ENCODE peak calls at places on chromosomes 16 and 17, in seven cellular contexts. One of them, this sample, is unnamed. For H3K4me1, the result is how much of the 10 kb centered on the place peaks cover.

GRCh38 chr16:80948886-80949502 is 57.7 kb downstream of the CMC2 start:
- DNase-seq in CD8-positive, alpha-beta memory T cell: no peak
- DNase-seq in body of pancreas: no peak
- DNase-seq in heart right ventricle: peak
- DNase-seq in neural progenitor cell: peak
- DNase-seq in heart left ventricle: peak
- DNase-seq in fibroblast of lung: no peak
- DNase-seq in this sample: peak

GRCh38 chr16:73778872-73779271 is 517.7 kb upstream of the PSMD7 start:
- DNase-seq in CD8-positive, alpha-beta memory T cell: no peak
- DNase-seq in heart right ventricle: no peak
- DNase-seq in fibroblast of lung: no peak
- DNase-seq in neural progenitor cell: no peak
- DNase-seq in body of pancreas: no peak
- DNase-seq in heart left ventricle: no peak
- DNase-seq in this sample: no peak

GRCh38 chr17:41619162-41619933 is 5.0 kb downstream of the KRT17 start:
- DNase-seq in fibroblast of lung: no peak
- DNase-seq in heart right ventricle: no peak
- DNase-seq in heart left ventricle: no peak
- DNase-seq in CD8-positive, alpha-beta memory T cell: no peak
- DNase-seq in body of pancreas: no peak
- DNase-seq in neural progenitor cell: no peak
- DNase-seq in this sample: no peak

GRCh38 chr16:57585051-57585687 is 42.7 kb downstream of the ADGRG5 start:
- DNase-seq in fibroblast of lung: no peak
- DNase-seq in body of pancreas: no peak
- DNase-seq in heart left ventricle: no peak
- DNase-seq in heart right ventricle: no peak
- DNase-seq in neural progenitor cell: no peak
- DNase-seq in CD8-positive, alpha-beta memory T cell: no peak
- DNase-seq in this sample: no peak

GRCh38 chr16:64545769-64546168 is 576.1 kb downstream of the CDH11 start:
- DNase-seq in heart left ventricle: no peak
- DNase-seq in heart right ventricle: no peak
- DNase-seq in CD8-positive, alpha-beta memory T cell: no peak
- DNase-seq in neural progenitor cell: no peak
- DNase-seq in body of pancreas: no peak
- DNase-seq in fibroblast of lung: peak
- DNase-seq in this sample: no peak

GRCh38 chr17:43020789-43021738 is 1.1 kb downstream of the VAT1 start:
- DNase-seq in body of pancreas: peak
- DNase-seq in heart right ventricle: peak
- DNase-seq in neural progenitor cell: peak
- DNase-seq in CD8-positive, alpha-beta memory T cell: no peak
- DNase-seq in fibroblast of lung: peak
- DNase-seq in heart left ventricle: peak
- DNase-seq in this sample: peak

GRCh38 chr16:89923640-89924297 is 627 bp downstream of the TUBB3 start:
- DNase-seq in neural progenitor cell: peak
- DNase-seq in body of pancreas: no peak
- DNase-seq in CD8-positive, alpha-beta memory T cell: no peak
- DNase-seq in fibroblast of lung: no peak
- DNase-seq in heart left ventricle: no peak
- DNase-seq in heart right ventricle: no peak
- DNase-seq in this sample: no peak

GRCh38 chr17:50396261-50397110 is 837 bp downstream of the LRRC59 start:
- DNase-seq in fibroblast of lung: peak
- DNase-seq in heart left ventricle: peak
- DNase-seq in heart right ventricle: peak
- DNase-seq in neural progenitor cell: no peak
- DNase-seq in body of pancreas: peak
- DNase-seq in CD8-positive, alpha-beta memory T cell: no peak
- DNase-seq in this sample: peak

GRCh38 chr17:5582177-5582885 is 2.0 kb downstream of the NLRP1 start:
- DNase-seq in heart left ventricle: no peak
- DNase-seq in body of pancreas: no peak
- DNase-seq in fibroblast of lung: no peak
- DNase-seq in neural progenitor cell: no peak
- DNase-seq in heart right ventricle: no peak
- DNase-seq in CD8-positive, alpha-beta memory T cell: no peak
- DNase-seq in this sample: no peak

GRCh38 chr17:71511266-71511995 is 609.4 kb upstream of the SOX9 start:
- DNase-seq in CD8-positive, alpha-beta memory T cell: no peak
- DNase-seq in heart left ventricle: no peak
- DNase-seq in fibroblast of lung: no peak
- DNase-seq in neural progenitor cell: no peak
- DNase-seq in body of pancreas: no peak
- DNase-seq in heart right ventricle: no peak
- DNase-seq in this sample: no peak

GRCh38 chr17:71505200-71505599 is 615.6 kb upstream of the SOX9 start:
- DNase-seq in body of pancreas: no peak
- DNase-seq in CD8-positive, alpha-beta memory T cell: no peak
- DNase-seq in neural progenitor cell: no peak
- DNase-seq in heart left ventricle: no peak
- DNase-seq in fibroblast of lung: peak
- DNase-seq in heart right ventricle: no peak
- DNase-seq in this sample: no peak

GRCh38 chr17:27489045-27489715 is 32.9 kb downstream of the KSR1 start:
- DNase-seq in fibroblast of lung: peak
- DNase-seq in body of pancreas: peak
- DNase-seq in CD8-positive, alpha-beta memory T cell: no peak
- DNase-seq in heart left ventricle: peak
- DNase-seq in heart right ventricle: peak
- DNase-seq in neural progenitor cell: no peak
- DNase-seq in this sample: peak

GRCh38 chr17:73998246-73999220 is 204.9 kb upstream of the RPL38 start:
- DNase-seq in fibroblast of lung: no peak
- DNase-seq in body of pancreas: peak
- DNase-seq in heart right ventricle: peak
- DNase-seq in heart left ventricle: no peak
- DNase-seq in CD8-positive, alpha-beta memory T cell: peak
- DNase-seq in neural progenitor cell: peak
- DNase-seq in this sample: no peak

GRCh38 chr17:47839899-47840741 is 953 bp downstream of the SCRN2 start:
- DNase-seq in body of pancreas: no peak
- DNase-seq in CD8-positive, alpha-beta memory T cell: no peak
- DNase-seq in heart left ventricle: no peak
- DNase-seq in fibroblast of lung: no peak
- DNase-seq in neural progenitor cell: no peak
- DNase-seq in heart right ventricle: no peak
- DNase-seq in this sample: no peak

GRCh38 chr16:7745321-7745720 is 412.7 kb downstream of the RBFOX1 start:
- DNase-seq in CD8-positive, alpha-beta memory T cell: no peak
- DNase-seq in fibroblast of lung: no peak
- DNase-seq in heart right ventricle: no peak
- DNase-seq in heart left ventricle: no peak
- DNase-seq in neural progenitor cell: no peak
- DNase-seq in body of pancreas: no peak
- DNase-seq in this sample: no peak

GRCh38 chr17:46191332-46192210 is 1.7 kb downstream of the KANSL1 start:
- DNase-seq in neural progenitor cell: peak
- DNase-seq in body of pancreas: no peak
- DNase-seq in heart left ventricle: no peak
- DNase-seq in fibroblast of lung: peak
- DNase-seq in heart right ventricle: no peak
- DNase-seq in CD8-positive, alpha-beta memory T cell: no peak
- DNase-seq in this sample: no peak

GRCh38 chr17:10130263-10130662 is 68.1 kb downstream of the GAS7 start:
- DNase-seq in heart left ventricle: no peak
- DNase-seq in CD8-positive, alpha-beta memory T cell: no peak
- DNase-seq in fibroblast of lung: no peak
- DNase-seq in body of pancreas: no peak
- DNase-seq in neural progenitor cell: no peak
- DNase-seq in heart right ventricle: no peak
- DNase-seq in this sample: no peak

GRCh38 chr17:66445229-66445628 is 142.8 kb downstream of the PRKCA start:
- DNase-seq in neural progenitor cell: no peak
- DNase-seq in heart left ventricle: no peak
- DNase-seq in body of pancreas: no peak
- DNase-seq in fibroblast of lung: peak
- DNase-seq in CD8-positive, alpha-beta memory T cell: no peak
- DNase-seq in heart right ventricle: no peak
- DNase-seq in this sample: no peak

GRCh38 chr17:40327244-40327666 is 18.3 kb downstream of the RARA start:
- DNase-seq in heart right ventricle: no peak
- DNase-seq in body of pancreas: no peak
- DNase-seq in neural progenitor cell: no peak
- DNase-seq in fibroblast of lung: no peak
- DNase-seq in CD8-positive, alpha-beta memory T cell: no peak
- DNase-seq in heart left ventricle: no peak
- DNase-seq in this sample: peak

GRCh38 chr17:40326014-40326831 is 17.2 kb downstream of the RARA start:
- DNase-seq in fibroblast of lung: no peak
- DNase-seq in body of pancreas: no peak
- DNase-seq in CD8-positive, alpha-beta memory T cell: peak
- DNase-seq in heart right ventricle: peak
- DNase-seq in neural progenitor cell: no peak
- DNase-seq in heart left ventricle: peak
- DNase-seq in this sample: peak

GRCh38 chr17:40327735-40328385 is 18.9 kb downstream of the RARA start:
- DNase-seq in heart right ventricle: peak
- DNase-seq in neural progenitor cell: no peak
- DNase-seq in body of pancreas: no peak
- DNase-seq in heart left ventricle: peak
- DNase-seq in fibroblast of lung: no peak
- DNase-seq in CD8-positive, alpha-beta memory T cell: no peak
- DNase-seq in this sample: peak

GRCh38 chr17:40325156-40326013 is 16.4 kb downstream of the RARA start:
- DNase-seq in heart left ventricle: peak
- DNase-seq in fibroblast of lung: no peak
- DNase-seq in neural progenitor cell: no peak
- DNase-seq in CD8-positive, alpha-beta memory T cell: peak
- DNase-seq in heart right ventricle: no peak
- DNase-seq in body of pancreas: no peak
- DNase-seq in this sample: peak

DNA sequence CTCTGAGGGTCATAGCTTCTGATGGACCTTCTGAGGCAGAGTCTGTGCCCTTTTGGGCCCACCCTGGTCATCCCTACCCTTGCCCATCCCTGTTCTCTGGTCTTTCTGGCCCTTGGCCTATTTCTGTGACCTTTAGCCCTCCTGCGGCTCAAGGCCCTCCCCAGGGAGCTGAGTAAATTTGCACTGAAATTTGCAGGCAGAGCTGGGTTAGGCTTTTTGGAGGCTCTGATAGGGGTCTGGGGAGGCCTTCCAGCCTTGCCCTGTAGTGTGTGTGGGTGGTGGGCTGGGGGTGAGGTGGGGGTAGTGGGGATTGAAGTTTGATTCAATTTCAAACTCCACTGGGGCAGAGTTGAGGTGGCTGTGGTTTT is 17.8 kb downstream of the RARA start:
- DNase-seq in neural progenitor cell: no peak
- DNase-seq in fibroblast of lung: no peak
- DNase-seq in CD8-positive, alpha-beta memory T cell: no peak
- DNase-seq in heart right ventricle: peak
- DNase-seq in heart left ventricle: no peak
- DNase-seq in body of pancreas: no peak
- DNase-seq in this sample: peak
- H3K27ac ChIP-seq in neural progenitor cell: no peak
- H3K27ac ChIP-seq in fibroblast of lung: no peak
- H3K27ac ChIP-seq in CD8-positive, alpha-beta memory T cell: peak
- H3K27ac ChIP-seq in heart right ventricle: peak
- H3K27ac ChIP-seq in heart left ventricle: peak
- H3K27ac ChIP-seq in body of pancreas: peak
- H3K27ac ChIP-seq in this sample: peak

DNA sequence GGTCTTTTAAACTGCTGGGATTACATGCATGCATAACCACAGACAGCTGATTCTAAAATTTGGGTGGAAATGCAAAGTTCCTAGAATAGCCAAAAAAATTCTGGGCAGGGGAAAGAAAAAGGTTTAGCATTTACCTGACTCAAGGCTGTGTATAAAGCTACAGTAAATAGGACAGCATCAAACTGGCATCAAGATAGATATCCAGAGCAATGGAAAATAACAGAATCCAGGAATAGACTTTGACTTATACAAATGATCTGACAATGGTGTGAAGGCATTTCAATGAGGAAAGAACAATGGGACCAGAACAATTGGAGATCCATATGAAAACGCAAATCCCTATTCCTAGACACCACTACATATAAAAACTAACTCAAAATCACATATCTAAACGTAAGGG is 12.9 kb downstream of the ANKFY1 start:
- DNase-seq in CD8-positive, alpha-beta memory T cell: no peak
- DNase-seq in neural progenitor cell: no peak
- DNase-seq in fibroblast of lung: no peak
- DNase-seq in heart left ventricle: no peak
- DNase-seq in body of pancreas: no peak
- DNase-seq in heart right ventricle: no peak
- DNase-seq in this sample: no peak
- H3K4me1 ChIP-seq in CD8-positive, alpha-beta memory T cell: under half
- H3K4me1 ChIP-seq in neural progenitor cell: under half
- H3K4me1 ChIP-seq in fibroblast of lung: under half
- H3K4me1 ChIP-seq in heart left ventricle: under half
- H3K4me1 ChIP-seq in body of pancreas: under half
- H3K4me1 ChIP-seq in heart right ventricle: under half
- H3K4me1 ChIP-seq in this sample: half or more

DNA sequence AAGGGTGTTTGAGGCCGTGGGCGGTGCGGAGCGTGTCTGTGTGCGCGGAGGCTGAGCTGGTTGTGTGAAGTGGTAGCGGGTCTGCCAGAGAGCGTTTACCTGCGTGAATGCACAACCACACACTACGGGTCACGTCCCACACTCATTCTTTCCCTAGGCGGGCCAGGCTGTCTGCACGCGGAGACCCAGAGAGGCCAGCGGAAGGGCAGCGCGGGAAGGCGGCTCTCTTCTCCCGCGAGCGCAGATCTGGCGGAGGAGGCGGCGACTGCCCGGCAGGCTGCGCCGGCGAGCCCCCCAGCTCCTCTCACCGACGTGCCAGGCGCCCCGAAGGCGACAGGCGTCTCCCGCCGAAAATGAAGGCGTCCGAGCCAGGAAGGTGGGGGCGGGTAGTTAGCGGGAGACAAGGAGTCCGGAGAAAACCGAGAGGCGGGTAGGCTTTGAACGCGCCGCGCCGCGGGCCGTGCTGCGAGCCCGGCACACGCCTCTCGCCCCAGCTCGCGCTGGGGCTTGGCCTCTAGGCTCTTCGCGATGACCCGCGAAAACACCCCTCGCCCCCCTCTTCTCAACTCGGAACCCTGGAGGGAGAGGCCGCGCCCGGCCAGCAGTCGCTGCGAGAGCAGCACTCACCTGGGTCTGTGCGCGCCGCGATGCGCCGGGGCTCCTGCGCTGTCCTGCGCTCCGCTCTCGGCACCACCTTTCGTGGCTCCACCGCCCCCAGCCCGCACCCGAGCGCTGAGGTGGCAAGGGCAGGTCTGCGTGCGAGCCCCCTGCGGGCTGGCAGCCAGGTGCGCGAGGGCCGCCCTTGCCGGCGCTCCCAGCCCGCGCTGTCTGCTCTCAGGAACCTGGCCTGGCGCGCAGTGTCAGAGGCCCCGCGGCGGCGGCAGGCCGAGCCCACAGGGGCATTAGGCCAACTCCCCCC is 2.0 kb upstream of the FOXF1 start:
- DNase-seq in body of pancreas: no peak
- DNase-seq in neural progenitor cell: peak
- DNase-seq in fibroblast of lung: peak
- DNase-seq in CD8-positive, alpha-beta memory T cell: no peak
- DNase-seq in heart left ventricle: no peak
- DNase-seq in heart right ventricle: no peak
- DNase-seq in this sample: no peak
- H3K27ac ChIP-seq in body of pancreas: peak
- H3K27ac ChIP-seq in neural progenitor cell: no peak
- H3K27ac ChIP-seq in fibroblast of lung: peak
- H3K27ac ChIP-seq in CD8-positive, alpha-beta memory T cell: no peak
- H3K27ac ChIP-seq in heart left ventricle: no peak
- H3K27ac ChIP-seq in heart right ventricle: no peak
- H3K27ac ChIP-seq in this sample: no peak

GRCh38 chr17:75012320-75013076 is at the start of gene MRPL58:
- DNase-seq in heart right ventricle: peak
- DNase-seq in neural progenitor cell: peak
- DNase-seq in heart left ventricle: peak
- DNase-seq in body of pancreas: peak
- DNase-seq in fibroblast of lung: peak
- DNase-seq in CD8-positive, alpha-beta memory T cell: peak
- DNase-seq in this sample: peak
- H3K4me1 ChIP-seq in heart right ventricle: under half
- H3K4me1 ChIP-seq in neural progenitor cell: under half
- H3K4me1 ChIP-seq in heart left ventricle: under half
- H3K4me1 ChIP-seq in body of pancreas: under half
- H3K4me1 ChIP-seq in fibroblast of lung: under half
- H3K4me1 ChIP-seq in CD8-positive, alpha-beta memory T cell: under half
- H3K4me1 ChIP-seq in this sample: under half

This sample was measured in psoas muscle.